ENCODE peak calls at places on chromosomes 4 and X, in seven cellular contexts. D, U, N, M, P, B and W are unnamed samples.

GRCh38 chr4:56099378-56099786 is 150.6 kb downstream of the CEP135 start:
- DNase-seq in D (no peak), B (peak; percentile 43), P (no peak), N (peak; percentile 84), U (no peak), M (no peak), W (no peak)

GRCh38 chrX:78104447-78105176 is 564 bp downstream of the PGK1 start:
- DNase-seq in P (peak; percentile 87), M (no peak), D (peak; percentile 81), N (peak; percentile 43), U (peak; percentile 70), B (peak; percentile 46), W (peak; percentile 67)

GRCh38 chr4:168923526-168924194 is 86.4 kb downstream of the CBR4 start:
- DNase-seq in U (peak; percentile 54), N (peak; percentile 73), M (no peak), D (no peak), B (peak; percentile 42), P (peak; percentile 74), W (peak; percentile 45)

GRCh38 chr4:99275050-99275449 is 15.7 kb downstream of the ADH1A start:
- DNase-seq in M (no peak), U (no peak), B (no peak), D (no peak), N (no peak), P (no peak), W (no peak)

GRCh38 chrX:109281478-109282275 is 200.2 kb downstream of the GUCY2F start:
- DNase-seq in P (no peak), D (no peak), B (peak; percentile 5), N (peak; percentile 26), U (peak; percentile 9), M (no peak), W (no peak)

GRCh38 chr4:25509656-25510055 is 132.6 kb downstream of the ANAPC4 start:
- DNase-seq in D (no peak), U (no peak), M (no peak), P (no peak), B (no peak), N (peak; percentile 6), W (no peak)

GRCh38 chr4:73621357-73621756 is 1.1 kb upstream of the RASSF6 start:
- DNase-seq in D (no peak), M (no peak), U (no peak), N (no peak), B (no peak), P (no peak), W (no peak)

GRCh38 chr4:139208404-139208945 is 31.5 kb upstream of the ELF2 start:
- DNase-seq in B (peak; percentile 80), P (no peak), D (no peak), U (no peak), N (peak; percentile 70), M (no peak), W (no peak)

GRCh38 chrX:68177542-68177941 is 255.8 kb downstream of the OPHN1 start:
- DNase-seq in M (no peak), D (no peak), B (peak; percentile 19), U (no peak), N (peak; percentile 29), P (no peak), W (no peak)

GRCh38 chr4:153211986-153212720 is 7.9 kb downstream of the TRIM2 start:
- DNase-seq in U (no peak), N (peak; percentile 59), P (no peak), D (no peak), B (peak; percentile 46), M (no peak), W (no peak)

GRCh38 chr4:4761128-4761991 is 98.1 kb upstream of the MSX1 start:
- DNase-seq in P (peak; percentile 69), U (no peak), D (no peak), B (no peak), M (no peak), N (no peak), W (no peak)

GRCh38 chr4:63788271-63788670 is 621.0 kb downstream of the TECRL start:
- DNase-seq in U (no peak), P (no peak), D (no peak), N (no peak), B (no peak), M (no peak), W (no peak)

GRCh38 chr4:110091426-110091825 is 107.0 kb downstream of the ELOVL6 start:
- DNase-seq in B (peak; percentile 88), P (no peak), D (no peak), U (no peak), N (peak; percentile 85), M (no peak), W (no peak)

GRCh38 chrX:134377537-134377936 is 82.4 kb upstream of the HPRT1 start:
- DNase-seq in U (no peak), M (no peak), P (peak; percentile 79), B (peak; percentile 32), D (no peak), N (peak; percentile 55), W (no peak)

GRCh38 chr4:9997881-9998280 is 23.4 kb downstream of the SLC2A9 start:
- DNase-seq in N (peak; percentile 43), P (no peak), M (no peak), D (no peak), B (no peak), U (no peak), W (no peak)

GRCh38 chr4:40214661-40215418 is 18.0 kb downstream of the RHOH start:
- DNase-seq in M (no peak), N (no peak), B (no peak), U (no peak), P (no peak), D (no peak), W (no peak)

GRCh38 chrX:19964017-19964710 is 26.7 kb downstream of the BCLAF3 start:
- DNase-seq in B (peak; percentile 56), P (no peak), D (no peak), M (no peak), N (peak; percentile 10), U (no peak), W (no peak)

GRCh38 chr4:108397850-108398249 is 222.5 kb upstream of the RPL34 start:
- DNase-seq in D (no peak), U (no peak), N (peak; percentile 52), P (no peak), M (no peak), B (no peak), W (no peak)

GRCh38 chr4:108398326-108398725 is 222.1 kb upstream of the RPL34 start:
- DNase-seq in M (no peak), P (no peak), N (peak; percentile 94), D (no peak), U (no peak), B (peak; percentile 35), W (no peak)

GRCh38 chr4:108395786-108396185 is 224.6 kb upstream of the RPL34 start:
- DNase-seq in P (no peak), B (no peak), U (no peak), M (no peak), D (no peak), N (no peak), W (no peak)

GRCh38 chr4:108396900-108397299 is 223.5 kb upstream of the RPL34 start:
- DNase-seq in M (no peak), B (no peak), P (no peak), N (no peak), D (no peak), U (no peak), W (no peak)

GRCh38 chr4:108393870-108394269 is 225.1 kb upstream of the LEF1 start:
- DNase-seq in M (no peak), B (no peak), U (no peak), N (no peak), D (no peak), P (no peak), W (no peak)
- H3K4me3 ChIP-seq in M (no peak overlapping the region), B (no peak overlapping the region), U (no peak overlapping the region), N (no peak overlapping the region), D (no peak overlapping the region), P (no peak overlapping the region), W (no peak overlapping the region)

DNA sequence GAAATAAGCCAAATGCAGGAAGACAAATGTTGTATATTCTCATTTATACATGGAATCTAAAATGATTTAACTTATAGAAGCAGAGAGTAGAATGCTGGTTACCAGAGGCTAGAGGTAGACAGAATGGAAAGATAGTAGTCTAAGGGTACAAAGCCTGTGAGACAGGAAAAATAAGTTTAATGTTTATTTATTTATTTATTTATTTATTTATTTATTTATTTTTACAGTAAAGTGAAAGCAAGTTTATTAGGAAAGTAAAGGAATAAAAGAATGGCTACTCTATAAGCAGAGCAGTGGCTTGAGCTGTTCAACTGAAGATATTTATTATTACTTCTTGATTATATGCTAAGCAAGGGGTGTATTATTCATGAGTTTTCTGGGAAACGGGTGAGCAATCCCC is 203.2 kb downstream of the LAS1L start:
- DNase-seq in N (no peak), M (no peak), D (no peak), B (no peak), P (no peak), U (no peak), W (no peak)
- H3K9me3 ChIP-seq in N (no peaks in the 10 kb centered on the region), M (no peaks in the 10 kb centered on the region), D (no peaks in the 10 kb centered on the region), B (peaks cover 5% of the 10 kb centered on the region), P (peaks cover 13% of the 10 kb centered on the region), U (no peaks in the 10 kb centered on the region), W (peaks cover 2% of the 10 kb centered on the region)

GRCh38 chrX:40168183-40169015 is 70.6 kb upstream of the BCOR start:
- DNase-seq in B (no peak), P (no peak), N (no peak), D (no peak), M (no peak), U (no peak), W (peak; percentile 46)

GRCh38 chrX:40165861-40166260 is 68.1 kb upstream of the BCOR start:
- DNase-seq in D (no peak), P (no peak), B (no peak), U (no peak), M (no peak), N (no peak), W (no peak)

GRCh38 chrX:40165206-40165605 is 67.4 kb upstream of the BCOR start:
- DNase-seq in D (no peak), U (no peak), P (no peak), M (no peak), N (no peak), B (no peak), W (no peak)

GRCh38 chrX:40167240-40168182 is 69.8 kb upstream of the BCOR start:
- DNase-seq in B (no peak), M (no peak), U (peak; percentile 44), N (no peak), P (no peak), D (peak; percentile 72), W (peak; percentile 63)

DNA sequence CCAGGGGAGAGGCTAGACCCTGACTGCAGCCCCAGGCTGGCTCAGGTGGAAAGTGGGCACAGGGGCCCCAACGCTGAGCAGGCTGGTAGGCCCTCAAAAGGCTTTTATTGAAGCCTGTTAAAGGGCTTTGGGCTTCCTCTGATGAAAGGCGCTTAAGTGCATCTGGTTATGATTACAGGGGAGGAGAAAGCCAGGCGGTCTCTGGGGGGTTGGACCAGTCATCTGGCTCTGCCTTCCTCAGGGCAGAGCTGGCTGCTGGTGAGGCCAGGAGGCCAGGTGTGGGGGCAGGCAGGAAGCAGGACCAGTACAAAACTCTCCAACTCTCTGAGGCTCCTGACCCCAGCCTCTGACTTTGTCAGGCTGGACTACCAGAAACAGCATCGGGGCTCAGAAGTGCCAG is 68.8 kb upstream of the BCOR start:
- DNase-seq in B (no peak), M (no peak), P (no peak), N (no peak), U (no peak), D (peak; percentile 56), W (no peak)
- H3K4me1 ChIP-seq in B (peaks cover 5% of the 10 kb centered on the region), M (no peaks in the 10 kb centered on the region), P (peaks cover 32% of the 10 kb centered on the region), N (peaks cover 7% of the 10 kb centered on the region), U (peaks cover 16% of the 10 kb centered on the region), D (peaks cover 15% of the 10 kb centered on the region), W (no peaks in the 10 kb centered on the region)

DNA sequence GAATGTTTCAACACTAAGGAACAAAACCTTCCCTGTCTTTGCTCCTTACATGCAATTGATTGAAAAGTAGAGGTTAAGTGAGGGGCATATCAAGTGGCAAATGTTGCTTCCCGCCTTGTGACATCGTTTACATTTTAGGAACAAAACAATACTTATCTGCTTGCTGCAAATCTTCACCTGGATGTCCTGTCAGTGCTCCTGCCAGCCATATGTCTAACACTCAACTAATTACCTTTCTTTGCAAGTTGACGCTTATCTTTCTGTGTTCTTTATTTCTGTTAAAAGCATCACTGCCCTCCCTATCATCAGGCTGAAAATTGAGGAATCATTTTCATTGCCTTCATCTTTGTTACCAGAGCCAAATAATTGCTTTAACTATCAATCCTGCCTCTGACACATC is 298.9 kb upstream of the ATOH1 start:
- DNase-seq in D (no peak), B (no peak), U (no peak), M (no peak), P (no peak), N (no peak), W (no peak)
- H3K4me3 ChIP-seq in D (no peak overlapping the region), B (no peak overlapping the region), U (no peak overlapping the region), M (no peak overlapping the region), P (no peak overlapping the region), N (no peak overlapping the region), W (no peak overlapping the region)